ENCODE peak calls at places on chromosome 13, in five cellular contexts. K, Y, W, R and O are unnamed samples. For H3K4me1, the result is how much of the 10 kb centered on the place peaks cover.

GRCh38 chr13:56314755-56315154 is 826.0 kb upstream of the PRR20A start:
- DNase-seq in R (no peak), W (no peak), Y (no peak), K (no peak), O (no peak)

GRCh38 chr13:27117947-27118346 is 53.7 kb downstream of the USP12 start:
- DNase-seq in R (no peak), Y (no peak), K (no peak), W (no peak), O (no peak)

GRCh38 chr13:109400625-109401257 is 385.6 kb downstream of the IRS2 start:
- DNase-seq in R (no peak), W (no peak), K (no peak), Y (no peak), O (no peak)

GRCh38 chr13:31119966-31120733 is 41.6 kb downstream of the HSPH1 start:
- DNase-seq in R (no peak), K (no peak), W (no peak), Y (no peak), O (no peak)

GRCh38 chr13:88068975-88069374 is 397.8 kb downstream of the SLITRK5 start:
- DNase-seq in K (peak), Y (no peak), W (no peak), R (no peak), O (peak)

GRCh38 chr13:112532837-112533745 is 54.9 kb downstream of the TUBGCP3 start:
- DNase-seq in W (no peak), Y (no peak), R (no peak), K (no peak), O (no peak)

GRCh38 chr13:110642291-110642981 is 27.1 kb downstream of the NAXD start:
- DNase-seq in W (no peak), K (no peak), Y (no peak), R (no peak), O (no peak)

GRCh38 chr13:78137404-78138142 is 218.9 kb upstream of the EDNRB start:
- DNase-seq in K (peak), Y (peak), W (peak), R (peak), O (peak)

GRCh38 chr13:22703601-22704209 is 477.1 kb upstream of the SGCG start:
- DNase-seq in K (no peak), W (no peak), R (peak), Y (peak), O (no peak)

GRCh38 chr13:110150384-110151091 is 156.4 kb downstream of the COL4A1 start:
- DNase-seq in W (no peak), R (no peak), Y (no peak), K (no peak), O (no peak)

GRCh38 chr13:21849323-21849722 is 178.4 kb downstream of the FGF9 start:
- DNase-seq in Y (peak), R (peak), W (peak), K (peak), O (peak)

GRCh38 chr13:79802389-79803140 is 321.6 kb downstream of the NDFIP2 start:
- DNase-seq in W (no peak), R (no peak), Y (no peak), K (no peak), O (no peak)

GRCh38 chr13:82298110-82298509 is 1584.2 kb downstream of the SLITRK1 start:
- DNase-seq in K (no peak), R (no peak), Y (no peak), W (no peak), O (no peak)

GRCh38 chr13:41065098-41065497 is 3.8 kb downstream of the WBP4 start:
- DNase-seq in W (no peak), Y (no peak), K (no peak), R (no peak), O (peak)
- H3K27ac ChIP-seq in W (no peak), Y (no peak), K (no peak), R (peak), O (no peak)

GRCh38 chr13:66663206-66663605 is 566.9 kb downstream of the PCDH9 start:
- DNase-seq in Y (no peak), W (no peak), R (no peak), K (no peak), O (no peak)

GRCh38 chr13:66657165-66657895 is 572.8 kb downstream of the PCDH9 start:
- DNase-seq in Y (peak), K (no peak), W (no peak), R (peak), O (no peak)

GRCh38 chr13:66659291-66660012 is 570.7 kb downstream of the PCDH9 start:
- DNase-seq in K (no peak), W (no peak), Y (no peak), R (no peak), O (peak)

GRCh38 chr13:66660013-66660804 is 569.9 kb downstream of the PCDH9 start:
- DNase-seq in K (no peak), W (no peak), R (no peak), Y (peak), O (peak)

GRCh38 chr13:66661336-66661735 is 568.8 kb downstream of the PCDH9 start:
- DNase-seq in Y (no peak), K (no peak), W (no peak), R (no peak), O (no peak)
- H3K4me1 ChIP-seq in Y (under half), K (under half), W (under half), R (under half), O (half or more)

DNA sequence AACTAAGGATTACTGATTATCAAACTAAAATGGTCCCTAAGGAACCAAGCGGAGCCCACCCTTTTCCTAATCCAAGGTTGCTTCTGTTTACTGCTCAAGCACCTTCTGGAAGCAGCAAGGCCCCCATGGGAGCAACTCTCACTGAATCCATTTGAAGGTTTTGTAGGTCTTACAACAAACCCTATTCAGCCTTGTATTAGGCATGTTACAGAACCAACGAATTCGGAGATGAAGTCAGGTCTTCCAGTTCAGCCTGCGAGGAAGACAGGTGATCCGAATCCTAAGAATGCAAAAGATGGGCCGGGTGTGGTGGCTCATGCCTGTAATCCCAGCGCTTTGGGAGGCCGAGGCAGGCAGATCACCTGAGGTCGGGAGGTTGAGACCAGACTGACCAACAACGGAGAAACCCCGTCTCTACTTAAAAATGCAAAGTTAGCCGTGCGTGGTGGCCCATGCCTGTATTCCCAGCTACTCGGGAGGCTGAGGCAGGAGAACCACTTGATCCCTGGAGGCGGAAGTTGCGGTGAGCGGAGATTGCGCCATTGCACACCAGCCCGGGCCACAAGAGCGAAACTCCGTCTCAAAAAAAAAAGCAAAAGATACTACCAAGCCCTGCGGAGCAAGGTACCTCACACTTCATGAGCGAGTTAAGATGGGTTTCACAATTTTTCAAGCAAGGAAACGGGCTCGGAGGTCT is 744 bp downstream of the ZAR1L start:
- DNase-seq in Y (no peak), R (no peak), W (no peak), K (no peak), O (no peak)
- H3K9ac ChIP-seq in Y (no peak), R (peak), W (no peak), K (no peak), O (peak)

GRCh38 chr13:46676378-46676725 is 120.6 kb downstream of the ESD start:
- DNase-seq in W (no peak), K (no peak), R (no peak), Y (no peak), O (no peak)
- H3K27ac ChIP-seq in W (no peak), K (no peak), R (no peak), Y (no peak), O (no peak)

GRCh38 chr13:44421853-44422525 is 48.4 kb downstream of the SERP2 start:
- DNase-seq in K (no peak), W (no peak), Y (no peak), R (no peak), O (no peak)
- H3K4me1 ChIP-seq in K (under half), W (under half), Y (under half), R (under half), O (under half)

GRCh38 chr13:106102776-106103175 is 432.7 kb downstream of the EFNB2 start:
- DNase-seq in K (no peak), Y (no peak), W (no peak), R (no peak), O (no peak)

GRCh38 chr13:106098778-106099177 is 436.7 kb downstream of the EFNB2 start:
- DNase-seq in W (no peak), Y (no peak), K (no peak), R (no peak), O (no peak)

GRCh38 chr13:106101201-106101600 is 434.3 kb downstream of the EFNB2 start:
- DNase-seq in R (no peak), W (no peak), Y (no peak), K (no peak), O (no peak)

GRCh38 chr13:106099765-106100164 is 435.7 kb downstream of the EFNB2 start:
- DNase-seq in W (no peak), K (no peak), R (no peak), Y (no peak), O (no peak)

DNA sequence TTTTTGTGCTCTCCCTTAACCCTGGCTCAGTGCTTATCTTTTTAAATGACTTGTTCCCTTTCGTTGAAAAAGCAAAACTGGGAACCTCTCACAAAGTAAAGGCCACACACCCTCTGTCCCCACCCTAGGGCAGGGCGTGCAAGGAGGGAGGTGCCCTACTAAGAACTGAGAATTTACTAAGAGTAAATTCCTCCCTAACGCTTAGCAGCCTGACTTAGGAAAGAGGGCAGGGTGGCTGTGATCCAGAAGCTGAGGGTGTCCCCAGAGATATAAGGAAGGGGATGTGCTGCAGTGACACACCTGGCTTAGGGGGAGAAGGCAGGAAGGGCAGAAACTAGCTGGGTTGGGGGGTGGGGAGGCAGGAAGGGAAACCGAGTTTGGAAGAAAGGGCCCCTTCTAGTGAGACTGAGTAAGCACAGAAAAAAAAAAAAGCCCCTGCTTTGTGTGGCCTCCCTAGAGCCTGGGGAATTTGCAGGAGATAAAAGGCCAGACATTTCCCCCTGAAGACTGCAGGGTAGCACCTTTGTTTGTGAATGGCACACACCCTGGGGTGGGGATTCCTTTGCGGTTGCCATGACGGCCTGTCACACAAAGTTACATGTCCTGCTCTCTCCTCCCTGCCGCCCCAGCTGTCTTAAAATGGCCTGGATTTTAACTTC is 435.1 kb downstream of the EFNB2 start:
- DNase-seq in K (peak), W (no peak), Y (no peak), R (peak), O (no peak)
- H3K9ac ChIP-seq in K (no peak), W (no peak), Y (no peak), R (peak), O (no peak)

GRCh38 chr13:33611016-33611805 is 206.7 kb upstream of the RFC3 start:
- DNase-seq in R (no peak), K (no peak), W (no peak), Y (no peak), O (no peak)

GRCh38 chr13:33612641-33613638 is 205.0 kb upstream of the RFC3 start:
- DNase-seq in R (no peak), K (no peak), W (no peak), Y (no peak), O (no peak)

GRCh38 chr13:33606692-33607091 is 211.3 kb upstream of the RFC3 start:
- DNase-seq in R (no peak), W (no peak), Y (no peak), K (peak), O (no peak)

GRCh38 chr13:33615436-33615835 is 202.5 kb upstream of the RFC3 start:
- DNase-seq in Y (no peak), W (no peak), K (no peak), R (no peak), O (no peak)

GRCh38 chr13:33610471-33611015 is 207.4 kb upstream of the RFC3 start:
- DNase-seq in W (no peak), K (peak), Y (no peak), R (no peak), O (no peak)
- H3K27ac ChIP-seq in W (no peak), K (no peak), Y (no peak), R (no peak), O (no peak)

GRCh38 chr13:25967144-25967543 is 84.7 kb downstream of the SHISA2 start:
- DNase-seq in K (no peak), Y (no peak), R (no peak), W (no peak), O (no peak)

GRCh38 chr13:25973576-25973975 is 78.2 kb downstream of the SHISA2 start:
- DNase-seq in Y (no peak), W (no peak), K (no peak), R (no peak), O (no peak)

GRCh38 chr13:25971077-25971476 is 80.7 kb downstream of the SHISA2 start:
- DNase-seq in Y (no peak), R (no peak), K (no peak), W (no peak), O (no peak)

GRCh38 chr13:25973085-25973484 is 78.7 kb downstream of the SHISA2 start:
- DNase-seq in W (no peak), R (no peak), K (no peak), Y (no peak), O (no peak)

GRCh38 chr13:25971499-25972145 is 80.2 kb downstream of the SHISA2 start:
- DNase-seq in W (no peak), K (no peak), R (no peak), Y (no peak), O (no peak)
- H3K4me1 ChIP-seq in W (under half), K (under half), R (under half), Y (under half), O (under half)

DNA sequence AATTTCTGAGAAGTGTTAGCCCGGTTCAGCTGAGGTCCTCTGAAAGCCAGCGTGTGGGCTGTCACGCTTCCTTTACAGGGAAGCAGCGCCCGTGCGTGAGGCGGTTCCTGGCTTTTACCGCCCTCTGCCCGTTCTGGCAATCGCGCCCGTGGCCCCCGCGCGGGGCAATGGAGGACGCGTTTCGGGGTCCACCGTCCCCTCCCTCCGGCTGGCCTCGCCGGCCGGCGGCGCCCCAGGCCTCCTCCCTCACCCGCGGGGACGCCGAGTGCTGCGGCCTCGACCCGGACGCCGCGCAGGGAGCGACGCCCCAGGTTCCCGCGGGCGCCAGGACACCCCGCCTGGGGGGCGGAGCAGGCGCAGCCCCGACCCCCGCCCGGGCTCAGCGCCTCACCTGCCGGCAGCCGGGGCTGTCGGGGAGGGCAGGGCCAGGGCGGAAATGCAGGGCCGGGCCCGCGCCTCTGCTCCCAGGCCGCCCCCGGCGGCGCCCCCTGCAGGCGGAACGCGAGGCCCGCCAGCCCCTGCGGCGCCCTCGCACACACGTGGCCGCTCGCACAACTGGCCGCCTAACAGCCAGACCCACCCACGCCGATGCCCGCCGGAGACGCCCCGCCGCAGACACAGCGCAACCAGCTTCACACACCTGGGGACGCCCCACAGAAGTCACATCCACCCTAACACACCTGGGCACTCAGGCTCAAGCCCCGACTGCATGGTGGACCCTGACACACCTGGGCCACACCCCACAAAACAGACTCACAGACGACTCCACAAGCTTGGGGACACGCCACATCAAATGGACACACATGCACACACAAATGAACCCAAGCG is at the start of gene GGACT:
- DNase-seq in R (peak), Y (peak), K (peak), W (peak), O (peak)
- H3K9ac ChIP-seq in R (peak), Y (peak), K (peak), W (peak), O (peak)

GRCh38 chr13:29935309-29935981 is 85.0 kb upstream of the UBL3 start:
- DNase-seq in Y (no peak), R (no peak), K (no peak), W (no peak), O (no peak)

GRCh38 chr13:29937379-29937778 is 87.0 kb upstream of the UBL3 start:
- DNase-seq in W (no peak), R (no peak), Y (no peak), K (no peak), O (no peak)

GRCh38 chr13:29936961-29937360 is 86.5 kb upstream of the UBL3 start:
- DNase-seq in K (no peak), W (no peak), Y (no peak), R (no peak), O (no peak)

GRCh38 chr13:29934531-29935308 is 84.3 kb upstream of the UBL3 start:
- DNase-seq in K (no peak), W (no peak), R (no peak), Y (no peak), O (no peak)

GRCh38 chr13:29936051-29936813 is 85.8 kb upstream of the UBL3 start:
- DNase-seq in Y (no peak), R (no peak), K (no peak), W (no peak), O (no peak)
- H3K27ac ChIP-seq in Y (no peak), R (no peak), K (no peak), W (no peak), O (no peak)